ENCODE peak calls at places on chromosomes 5 and 9, in seven cellular contexts. P, G, C, O, S, E and N are unnamed samples.

GRCh38 chr9:98805506-98806272 is 1.8 kb upstream of the GALNT12 start:
- DNase-seq in P (no peak), C (no peak), G (no peak), E (no peak), S (no peak), O (no peak), N (no peak)

GRCh38 chr9:37266630-37267029 is 146.3 kb downstream of the ZCCHC7 start:
- DNase-seq in O (no peak), S (no peak), C (no peak), E (no peak), G (no peak), P (no peak), N (no peak)

GRCh38 chr9:2859776-2860379 is 16.0 kb upstream of the PUM3 start:
- DNase-seq in G (peak), O (peak), E (peak), S (peak), C (peak), P (peak), N (no peak)

GRCh38 chr9:109775516-109775915 is 4.5 kb upstream of the PALM2AKAP2 start:
- DNase-seq in C (no peak), P (no peak), O (no peak), E (peak), G (no peak), S (no peak), N (no peak)

GRCh38 chr5:81850932-81851331 is 100.0 kb upstream of the SSBP2 start:
- DNase-seq in E (no peak), O (no peak), C (no peak), S (no peak), P (no peak), G (no peak), N (no peak)

GRCh38 chr5:135178476-135179155 is 144.6 kb upstream of the PITX1 start:
- DNase-seq in C (no peak), P (no peak), O (no peak), S (no peak), G (peak), E (no peak), N (no peak)

GRCh38 chr9:83219154-83219923 is 156.4 kb upstream of the RASEF start:
- DNase-seq in C (peak), S (peak), O (no peak), P (peak), E (peak), G (peak), N (no peak)

GRCh38 chr9:137607141-137607857 is 1.8 kb downstream of the ARRDC1 start:
- DNase-seq in G (no peak), P (peak), E (no peak), S (peak), C (no peak), O (no peak), N (no peak)

GRCh38 chr5:37955748-37956147 is 115.9 kb upstream of the GDNF start:
- DNase-seq in P (no peak), G (no peak), O (no peak), C (no peak), E (no peak), S (peak), N (no peak)

GRCh38 chr5:59042683-59043082 is 459.8 kb downstream of the RAB3C start:
- DNase-seq in C (no peak), S (peak), O (no peak), G (peak), E (no peak), P (no peak), N (no peak)

GRCh38 chr9:79955300-79955699 is 383.5 kb downstream of the TLE4 start:
- DNase-seq in S (no peak), E (no peak), G (no peak), O (no peak), C (no peak), P (no peak), N (no peak)

GRCh38 chr9:132546148-132547051 is 36.0 kb upstream of the BARHL1 start:
- DNase-seq in P (no peak), C (peak), E (no peak), S (no peak), O (no peak), G (no peak), N (no peak)

GRCh38 chr5:154408806-154409205 is 37.0 kb upstream of the SAP30L start:
- DNase-seq in S (no peak), P (no peak), G (no peak), C (no peak), E (peak), O (no peak), N (no peak)

GRCh38 chr5:149117970-149118369 is 23.3 kb upstream of the ABLIM3 start:
- DNase-seq in O (no peak), S (no peak), G (no peak), E (no peak), C (no peak), P (no peak), N (no peak)

GRCh38 chr5:127936439-127936972 is 147.1 kb upstream of the SLC12A2 start:
- DNase-seq in E (no peak), O (no peak), G (no peak), P (peak), S (peak), C (no peak), N (no peak)

GRCh38 chr5:181159286-181160143 is 12.1 kb downstream of the OR2V2 start:
- DNase-seq in P (peak), O (peak), C (peak), E (peak), G (peak), S (peak), N (peak)
- TF ChIP-seq CTCF in P (peak), O (peak), C (peak), E (peak), G (peak), S (peak), N (peak)

DNA sequence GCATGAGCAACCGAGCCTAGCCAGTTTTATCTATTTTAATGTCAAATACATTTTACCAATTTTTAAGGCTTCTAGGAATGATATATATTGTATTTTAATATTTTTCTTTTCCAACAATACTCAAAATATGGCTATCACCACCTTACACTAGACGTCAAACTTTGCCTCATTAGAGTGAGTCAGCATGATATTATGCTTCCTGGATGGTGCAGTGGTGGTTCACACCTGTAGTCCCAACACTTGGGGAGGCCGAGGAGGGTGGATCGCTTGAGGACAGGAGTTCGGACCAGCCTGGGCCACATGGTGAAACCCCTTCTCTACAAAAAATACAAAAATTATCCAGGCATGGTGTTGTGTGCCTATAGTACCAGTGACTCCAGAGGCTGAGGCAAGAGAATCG is 7.3 kb upstream of the CDC14B start:
- DNase-seq in S (peak), O (no peak), P (peak), G (no peak), E (no peak), C (no peak), N (no peak)
- H3K27ac ChIP-seq in S (peak), O (no peak), P (peak), G (no peak), E (no peak), C (no peak), N (no peak)

GRCh38 chr5:61328791-61329617 is 3.1 kb upstream of the ZSWIM6 start:
- DNase-seq in S (no peak), P (no peak), C (no peak), G (no peak), O (no peak), E (no peak), N (no peak)
- H3K4me3 ChIP-seq in S (peak), P (peak), C (no peak), G (no peak), O (no peak), E (no peak), N (no peak)

GRCh38 chr9:35660966-35661413 is 2.9 kb downstream of the CCDC107 start:
- DNase-seq in S (peak), G (no peak), C (peak), P (no peak), E (no peak), O (no peak), N (no peak)
- TF ChIP-seq CTCF in S (peak), G (peak), C (peak), P (peak), E (peak), O (no peak), N (no peak)

GRCh38 chr9:112002847-112003457 is 106.3 kb downstream of the UGCG start:
- DNase-seq in E (no peak), P (no peak), G (no peak), S (no peak), C (no peak), O (no peak), N (no peak)
- H3K27ac ChIP-seq in E (no peak), P (no peak), G (no peak), S (no peak), C (no peak), O (no peak), N (no peak)